ENCODE peak calls at places on chromosomes 11 and 22, in four cellular contexts. R is H9, P is prostate gland, V is dorsolateral prefrontal cortex. H is an unnamed sample.

GRCh38 chr11:117767071-117767470 is 29.9 kb downstream of the DSCAML1 start:
- DNase-seq in R (no peak), P (no peak), V (no peak), H (no peak)

GRCh38 chr11:6414874-6415328 is 4.0 kb downstream of the APBB1 start:
- DNase-seq in R (no peak), P (no peak), V (no peak), H (no peak)

GRCh38 chr22:44385781-44386180 is 73.0 kb upstream of the SHISAL1 start:
- DNase-seq in R (no peak), P (no peak), V (no peak), H (no peak)

GRCh38 chr11:64239662-64240466 is 1.0 kb upstream of the FKBP2 start:
- DNase-seq in R (no peak), P (no peak), V (no peak), H (no peak)

GRCh38 chr22:26143801-26144325 is 25.4 kb upstream of the SEZ6L start:
- DNase-seq in R (no peak), P (no peak), V (no peak), H (no peak)

GRCh38 chr11:46762248-46762647 is 43.2 kb downstream of the F2 start:
- DNase-seq in R (no peak), P (no peak), V (no peak), H (no peak)

GRCh38 chr11:58739725-58740430 is 8.1 kb upstream of the GLYAT start:
- DNase-seq in R (no peak), P (no peak), V (no peak), H (no peak)

GRCh38 chr11:44033411-44033850 is 14.3 kb upstream of the ACCSL start:
- DNase-seq in R (no peak), P (no peak), V (peak), H (no peak)

GRCh38 chr22:39431821-39432251 is 25.0 kb upstream of the MGAT3 start:
- DNase-seq in R (no peak), P (no peak), V (no peak), H (no peak)

GRCh38 chr11:95977534-95978174 is 53.7 kb upstream of the MTMR2 start:
- DNase-seq in R (no peak), P (no peak), V (no peak), H (no peak)

GRCh38 chr11:118565062-118565461 is 669 bp downstream of the IFT46 start:
- DNase-seq in R (no peak), P (peak), V (no peak), H (no peak)

GRCh38 chr11:2519879-2520735 is 75.3 kb downstream of the KCNQ1 start:
- DNase-seq in R (peak), P (no peak), V (peak), H (no peak)

GRCh38 chr11:18111005-18111404 is 5.1 kb upstream of the SAAL1 start:
- DNase-seq in R (no peak), P (no peak), V (no peak), H (no peak)

GRCh38 chr11:9787981-9788521 is 124.2 kb downstream of the SWAP70 start:
- DNase-seq in R (no peak), P (no peak), V (no peak), H (no peak)

GRCh38 chr11:61392991-61393595 is 706 bp downstream of the TMEM216 start:
- DNase-seq in R (no peak), P (no peak), V (no peak), H (no peak)

GRCh38 chr11:33652407-33652806 is 48.2 kb downstream of the C11orf91 start:
- DNase-seq in R (no peak), P (no peak), V (no peak), H (no peak)

GRCh38 chr11:64268687-64269379 is 15.6 kb downstream of the BAD start:
- DNase-seq in R (peak), P (no peak), V (no peak), H (no peak)

GRCh38 chr11:15034687-15035267 is 38.6 kb upstream of the CALCB start:
- DNase-seq in R (peak), P (no peak), V (no peak), H (no peak)

GRCh38 chr11:114563077-114563476 is 3.4 kb upstream of the NXPE1 start:
- DNase-seq in R (no peak), P (no peak), V (no peak), H (no peak)

GRCh38 chr11:88979641-88980040 is 86.1 kb downstream of the GRM5 start:
- DNase-seq in R (no peak), P (no peak), V (no peak), H (no peak)

GRCh38 chr11:112871909-112872511 is 89.2 kb upstream of the NCAM1 start:
- DNase-seq in R (no peak), P (no peak), V (no peak), H (no peak)

GRCh38 chr22:28882545-28882877 is 861 bp upstream of the ZNRF3 start:
- DNase-seq in R (no peak), P (no peak), V (no peak), H (no peak)

GRCh38 chr11:106668147-106668546 is 350.1 kb downstream of the GUCY1A2 start:
- DNase-seq in R (no peak), P (no peak), V (no peak), H (no peak)

GRCh38 chr11:3836903-3837302 is 3.9 kb downstream of the RHOG start:
- DNase-seq in R (no peak), P (no peak), V (no peak), H (no peak)

GRCh38 chr11:60193687-60194433 is 11.0 kb upstream of the MS4A6A start:
- DNase-seq in R (peak), P (no peak), V (no peak), H (peak)

GRCh38 chr22:45208993-45209838 is 31.5 kb downstream of the KIAA0930 start:
- DNase-seq in R (peak), P (no peak), V (peak), H (no peak)

GRCh38 chr11:62611705-62612365 is 740 bp downstream of the EML3 start:
- DNase-seq in R (peak), P (no peak), V (no peak), H (peak)

GRCh38 chr11:128678017-128678416 is 15.9 kb upstream of the FLI1 start:
- DNase-seq in R (no peak), P (no peak), V (no peak), H (no peak)

GRCh38 chr22:26894362-26894761 is 237.0 kb downstream of the MIAT start:
- DNase-seq in R (no peak), P (no peak), V (no peak), H (no peak)

GRCh38 chr11:58830693-58831301 is 13.7 kb downstream of the GLYATL2 start:
- DNase-seq in R (no peak), P (no peak), V (no peak), H (no peak)

GRCh38 chr22:25086902-25087282 is 112.8 kb upstream of the CRYBB3 start:
- DNase-seq in R (no peak), P (no peak), V (no peak), H (no peak)
- TF ChIP-seq CTCF in R (no peak), P (no peak), V (no peak), H (no peak)

DNA sequence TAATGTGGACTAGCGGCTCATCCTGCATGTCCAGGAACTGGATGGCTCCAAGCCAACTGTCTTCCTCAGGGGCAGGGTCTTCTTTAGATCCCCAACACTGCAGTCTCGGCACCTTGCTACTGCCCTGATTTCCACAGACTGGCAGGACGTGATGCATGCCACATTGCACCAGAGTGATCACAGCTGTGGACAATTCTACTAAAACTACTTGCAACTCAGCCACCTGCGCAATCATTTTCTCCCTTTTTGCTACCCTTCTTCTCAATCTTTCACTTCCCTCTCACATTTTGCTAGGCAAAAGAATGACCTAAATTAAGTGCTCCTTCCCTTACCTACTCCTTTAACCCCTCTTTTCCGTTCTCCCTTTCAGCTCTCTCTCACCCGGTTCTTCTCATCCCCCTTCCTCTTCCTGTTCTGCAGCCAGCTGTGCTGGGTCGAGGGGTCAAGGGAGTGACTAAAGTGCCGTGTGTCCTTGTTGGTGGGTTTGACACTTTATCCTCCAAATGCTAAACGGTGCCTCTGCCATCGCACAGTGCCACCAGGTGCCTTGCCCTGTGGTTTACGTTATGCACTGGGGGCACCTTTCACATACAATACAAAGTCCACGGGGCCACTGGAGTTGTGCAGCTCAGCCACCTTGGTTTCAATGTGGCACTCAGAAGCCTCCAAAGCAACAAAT is 11.5 kb upstream of the PEX26 start:
- DNase-seq in R (no peak), P (no peak), V (no peak), H (no peak)
- H3K27ac ChIP-seq in R (no peak), P (no peak), V (no peak), H (no peak)

GRCh38 chr11:19428206-19429001 is 187.7 kb upstream of the E2F8 start:
- DNase-seq in R (no peak), P (no peak), V (no peak), H (no peak)
- TF ChIP-seq CTCF in R (peak), P (no peak), V (no peak), H (no peak)

GRCh38 chr11:76668362-76669155 is 2.0 kb downstream of the LRRC32 start:
- DNase-seq in R (no peak), P (no peak), V (peak), H (no peak)

GRCh38 chr11:76671626-76672309 is 1.2 kb upstream of the LRRC32 start:
- DNase-seq in R (no peak), P (no peak), V (no peak), H (no peak)

GRCh38 chr11:76671236-76671590 is 666 bp upstream of the LRRC32 start:
- DNase-seq in R (no peak), P (no peak), V (no peak), H (no peak)

GRCh38 chr11:76670475-76671235 is at the start of gene LRRC32:
- DNase-seq in R (peak), P (no peak), V (no peak), H (peak)

DNA sequence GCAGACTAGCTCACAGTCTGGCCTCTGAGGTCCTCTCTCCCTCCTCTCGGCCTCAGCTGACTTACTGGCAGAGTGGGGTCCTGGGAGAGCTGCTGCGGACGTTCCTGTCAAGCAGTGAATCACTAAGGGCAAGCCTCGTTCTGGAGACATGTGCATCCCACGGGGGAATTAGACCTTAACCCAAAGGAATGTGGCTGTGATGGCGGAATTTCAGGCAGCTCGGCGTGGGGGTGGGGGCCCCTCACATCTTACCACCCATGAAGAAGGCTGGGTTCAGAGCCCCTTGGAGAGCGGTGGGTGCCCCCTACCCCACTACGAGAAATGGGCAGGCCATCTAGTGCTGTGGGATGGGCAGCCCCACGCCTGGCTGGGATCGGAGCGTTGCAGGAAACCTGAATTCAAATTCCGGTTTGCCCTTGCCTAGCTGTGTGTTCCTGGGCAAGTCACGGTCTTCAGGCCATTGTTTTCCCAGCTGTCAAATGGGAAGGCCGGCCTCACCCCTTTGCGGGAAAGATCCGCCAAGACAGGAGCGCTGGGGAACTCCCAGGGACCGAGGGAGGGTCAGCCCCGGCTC is 559 bp downstream of the LRRC32 start:
- DNase-seq in R (no peak), P (no peak), V (peak), H (no peak)
- H3K27ac ChIP-seq in R (no peak), P (no peak), V (peak), H (peak)

GRCh38 chr11:65479184-65480145 is 19.4 kb upstream of the MALAT1 start:
- DNase-seq in R (peak), P (peak), V (no peak), H (no peak)
- TF ChIP-seq CTCF in R (peak), P (no peak), V (peak), H (peak)

DNA sequence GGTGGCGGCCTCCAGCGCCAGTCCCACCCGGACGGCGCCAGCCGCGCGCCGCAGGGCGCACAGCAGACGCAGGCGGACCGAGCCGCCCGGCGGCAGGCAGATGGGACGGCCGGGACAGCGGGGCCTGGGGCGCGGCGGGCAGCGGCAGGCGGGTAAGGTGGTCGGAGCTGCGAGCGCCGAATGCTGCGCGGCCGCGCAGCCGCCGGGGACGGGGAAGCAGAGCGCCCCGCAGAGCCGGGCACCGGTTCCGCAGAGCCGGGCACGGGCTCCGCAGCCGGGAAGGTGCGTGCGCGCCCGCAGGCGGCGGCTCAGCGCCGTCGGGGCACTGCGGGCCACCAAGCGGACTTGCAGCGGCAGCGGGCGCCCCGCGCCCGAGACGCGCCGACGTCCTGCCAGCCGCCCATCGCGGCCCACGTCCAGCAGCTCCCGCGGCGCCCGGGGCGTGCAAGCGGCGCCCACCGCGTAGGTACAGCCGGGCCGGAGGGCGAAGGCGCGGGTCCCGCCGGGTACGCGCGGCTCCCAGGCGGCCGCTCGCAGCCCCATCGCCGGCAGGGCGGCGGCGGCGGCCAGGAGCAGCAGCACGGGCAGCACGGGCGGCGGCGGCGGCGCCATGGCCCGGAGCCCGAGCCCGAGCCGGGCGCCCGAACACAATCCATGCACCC is 730 bp downstream of the CELSR1 start:
- DNase-seq in R (no peak), P (no peak), V (no peak), H (no peak)
- H3K27ac ChIP-seq in R (no peak), P (no peak), V (no peak), H (peak)

GRCh38 chr22:21980547-21980946 is 2.0 kb downstream of the TOP3B start:
- DNase-seq in R (no peak), P (no peak), V (no peak), H (no peak)

GRCh38 chr22:21981874-21982273 is 713 bp downstream of the TOP3B start:
- DNase-seq in R (no peak), P (no peak), V (no peak), H (no peak)

GRCh38 chr22:21985214-21985613 is 2.6 kb upstream of the TOP3B start:
- DNase-seq in R (no peak), P (no peak), V (no peak), H (no peak)

GRCh38 chr22:21982338-21982965 is at the start of gene TOP3B:
- DNase-seq in R (peak), P (peak), V (peak), H (peak)

GRCh38 chr22:21984793-21985192 is 2.2 kb upstream of the TOP3B start:
- DNase-seq in R (peak), P (no peak), V (no peak), H (no peak)
- TF ChIP-seq CTCF in R (peak), P (no peak), V (no peak), H (no peak)